ENCODE peak calls at places on chromosomes 16 and 17, in four cellular contexts. One of them, this sample, is unnamed.

GRCh38 chr17:48545022-48545376 is at the start of gene HOXB2:
- DNase-seq in H9: no peak
- DNase-seq in mesendoderm: no peak
- DNase-seq in H1: no peak
- DNase-seq in this sample: peak; percentile 77

GRCh38 chr17:61805399-61805798 is 57.9 kb downstream of the BRIP1 start:
- DNase-seq in H9: no peak
- DNase-seq in mesendoderm: no peak
- DNase-seq in H1: no peak
- DNase-seq in this sample: peak; percentile 74

GRCh38 chr17:10171057-10171456 is 27.3 kb downstream of the GAS7 start:
- DNase-seq in H9: no peak
- DNase-seq in mesendoderm: no peak
- DNase-seq in H1: no peak
- DNase-seq in this sample: no peak

GRCh38 chr16:9932000-9932399 is 250.2 kb downstream of the GRIN2A start:
- DNase-seq in H9: no peak
- DNase-seq in mesendoderm: no peak
- DNase-seq in H1: no peak
- DNase-seq in this sample: no peak

GRCh38 chr17:72118588-72119279 is 2.1 kb upstream of the SOX9 start:
- DNase-seq in H9: peak; percentile 84
- DNase-seq in mesendoderm: peak; percentile 81
- DNase-seq in H1: peak; percentile 78
- DNase-seq in this sample: peak; percentile 88

GRCh38 chr17:4513113-4514032 is 14.7 kb downstream of the SPNS2 start:
- DNase-seq in H9: no peak
- DNase-seq in mesendoderm: no peak
- DNase-seq in H1: no peak
- DNase-seq in this sample: no peak

GRCh38 chr17:78925662-78926555 is 722 bp upstream of the TIMP2 start:
- DNase-seq in H9: peak; percentile 65
- DNase-seq in mesendoderm: peak; percentile 24
- DNase-seq in H1: peak; percentile 68
- DNase-seq in this sample: peak; percentile 87

GRCh38 chr16:89583895-89584644 is 8.5 kb downstream of the CPNE7 start:
- DNase-seq in H9: no peak
- DNase-seq in mesendoderm: no peak
- DNase-seq in H1: no peak
- DNase-seq in this sample: no peak

GRCh38 chr17:76645481-76645880 is 1.9 kb upstream of the ST6GALNAC1 start:
- DNase-seq in H9: no peak
- DNase-seq in mesendoderm: no peak
- DNase-seq in H1: no peak
- DNase-seq in this sample: no peak

GRCh38 chr17:76884995-76885896 is 17.0 kb downstream of the MGAT5B start:
- DNase-seq in H9: peak; percentile 65
- DNase-seq in mesendoderm: peak; percentile 48
- DNase-seq in H1: peak; percentile 61
- DNase-seq in this sample: no peak

GRCh38 chr16:84740596-84741071 is 40.8 kb downstream of the USP10 start:
- DNase-seq in H9: no peak
- DNase-seq in mesendoderm: no peak
- DNase-seq in H1: no peak
- DNase-seq in this sample: no peak

GRCh38 chr16:67736858-67737257 is 17.7 kb upstream of the GFOD2 start:
- DNase-seq in H9: no peak
- DNase-seq in mesendoderm: no peak
- DNase-seq in H1: no peak
- DNase-seq in this sample: no peak

GRCh38 chr17:68993112-68993511 is 37.9 kb upstream of the ABCA8 start:
- DNase-seq in H9: no peak
- DNase-seq in mesendoderm: no peak
- DNase-seq in H1: no peak
- DNase-seq in this sample: peak; percentile 38

GRCh38 chr17:2233441-2233947 is 70.1 kb downstream of the SMG6 start:
- DNase-seq in H9: no peak
- DNase-seq in mesendoderm: no peak
- DNase-seq in H1: no peak
- DNase-seq in this sample: peak; percentile 89

GRCh38 chr16:685967-686366 is 1.8 kb upstream of the JMJD8 start:
- DNase-seq in H9: peak; percentile 63
- DNase-seq in mesendoderm: no peak
- DNase-seq in H1: peak; percentile 78
- DNase-seq in this sample: peak; percentile 13

GRCh38 chr17:7217113-7217987 is 2.3 kb downstream of the DLG4 start:
- DNase-seq in H9: peak; percentile 75
- DNase-seq in mesendoderm: peak; percentile 88
- DNase-seq in H1: peak; percentile 68
- DNase-seq in this sample: peak; percentile 71

GRCh38 chr17:10135539-10136257 is 62.7 kb downstream of the GAS7 start:
- DNase-seq in H9: no peak
- DNase-seq in mesendoderm: no peak
- DNase-seq in H1: no peak
- DNase-seq in this sample: peak; percentile 56

GRCh38 chr16:48834576-48834975 is 224.6 kb upstream of the N4BP1 start:
- DNase-seq in H9: no peak
- DNase-seq in mesendoderm: peak; percentile 32
- DNase-seq in H1: no peak
- DNase-seq in this sample: no peak

GRCh38 chr16:47643610-47644009 is 182.5 kb downstream of the PHKB start:
- DNase-seq in H9: no peak
- DNase-seq in mesendoderm: peak; percentile 5
- DNase-seq in H1: no peak
- DNase-seq in this sample: no peak

GRCh38 chr16:30953511-30954124 is 3.9 kb upstream of the SETD1A start:
- DNase-seq in H9: peak; percentile 93
- DNase-seq in mesendoderm: peak; percentile 95
- DNase-seq in H1: peak; percentile 86
- DNase-seq in this sample: peak; percentile 71

GRCh38 chr17:66637491-66637890 is 197.4 kb upstream of the CACNG5 start:
- DNase-seq in H9: no peak
- DNase-seq in mesendoderm: no peak
- DNase-seq in H1: no peak
- DNase-seq in this sample: no peak

GRCh38 chr16:709651-710499 is 4.3 kb upstream of the FBXL16 start:
- DNase-seq in H9: peak; percentile 50
- DNase-seq in mesendoderm: peak; percentile 89
- DNase-seq in H1: no peak
- DNase-seq in this sample: peak; percentile 88

GRCh38 chr17:38921756-38922411 is 3.5 kb upstream of the LASP1NB start:
- DNase-seq in H9: no peak
- DNase-seq in mesendoderm: no peak
- DNase-seq in H1: peak; percentile 48
- DNase-seq in this sample: no peak

GRCh38 chr17:65181237-65182061 is 44.3 kb downstream of the RGS9 start:
- DNase-seq in H9: no peak
- DNase-seq in mesendoderm: no peak
- DNase-seq in H1: no peak
- DNase-seq in this sample: no peak

GRCh38 chr17:6343736-6344135 is 91.2 kb downstream of the AIPL1 start:
- DNase-seq in H9: no peak
- DNase-seq in mesendoderm: no peak
- DNase-seq in H1: no peak
- DNase-seq in this sample: no peak

GRCh38 chr17:37792787-37793186 is 47.9 kb upstream of the HNF1B start:
- DNase-seq in H9: no peak
- DNase-seq in mesendoderm: no peak
- DNase-seq in H1: no peak
- DNase-seq in this sample: peak; percentile 89

GRCh38 chr16:4511441-4512082 is 27.0 kb downstream of the CDIP1 start:
- DNase-seq in H9: peak; percentile 91
- DNase-seq in mesendoderm: peak; percentile 86
- DNase-seq in H1: peak; percentile 91
- DNase-seq in this sample: peak; percentile 39

GRCh38 chr16:4513881-4514280 is 24.7 kb downstream of the CDIP1 start:
- DNase-seq in H9: no peak
- DNase-seq in mesendoderm: no peak
- DNase-seq in H1: no peak
- DNase-seq in this sample: no peak

GRCh38 chr16:4512473-4512872 is 26.1 kb downstream of the CDIP1 start:
- DNase-seq in H9: no peak
- DNase-seq in mesendoderm: no peak
- DNase-seq in H1: no peak
- DNase-seq in this sample: peak; percentile 30

GRCh38 chr16:4514606-4515005 is 24.0 kb downstream of the CDIP1 start:
- DNase-seq in H9: no peak
- DNase-seq in mesendoderm: no peak
- DNase-seq in H1: no peak
- DNase-seq in this sample: no peak

DNA sequence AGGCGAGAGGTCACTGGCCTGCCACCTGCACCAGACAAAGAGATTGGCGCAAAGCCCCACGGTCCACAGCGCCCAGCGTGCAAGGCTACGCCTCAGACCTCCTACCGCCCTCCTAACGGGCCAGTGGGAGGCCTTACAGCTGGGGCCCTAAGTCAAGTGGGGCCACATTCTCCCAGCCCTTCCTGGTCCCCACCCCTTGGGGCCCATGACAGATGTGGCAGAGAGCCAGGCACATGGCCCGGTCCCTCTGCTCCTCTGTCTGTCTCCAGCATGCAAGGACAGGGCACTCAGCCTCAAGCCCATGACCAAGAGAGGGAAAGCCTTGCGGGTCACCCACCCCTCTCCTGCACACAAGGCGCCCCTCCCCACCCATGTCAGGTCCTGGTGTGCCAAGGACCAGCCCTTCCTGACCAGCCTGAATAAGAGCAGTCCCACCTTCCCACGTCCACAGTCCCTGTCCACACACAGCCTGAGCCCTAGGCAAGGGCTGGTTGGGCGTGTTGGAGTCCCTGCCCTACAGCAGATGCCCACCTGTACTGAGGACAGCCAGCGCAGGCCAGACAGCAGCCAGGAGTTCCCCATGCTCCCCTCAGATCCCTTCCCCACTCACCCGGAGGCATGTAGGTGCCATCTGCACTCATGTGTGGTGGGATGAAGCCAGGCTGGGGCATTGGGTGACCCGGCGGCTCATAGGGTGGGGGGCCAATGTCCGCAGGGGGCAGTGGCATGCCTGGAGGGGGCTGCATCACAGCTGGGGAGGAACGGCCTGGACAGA is 25.3 kb downstream of the CDIP1 start:
- DNase-seq in H9: no peak
- DNase-seq in mesendoderm: no peak
- DNase-seq in H1: no peak
- DNase-seq in this sample: no peak
- H3K56ac ChIP-seq in H9: no peak overlapping the region
- H3K56ac ChIP-seq in mesendoderm: no peak overlapping the region
- H3K56ac ChIP-seq in H1: no peak overlapping the region
- H3K56ac ChIP-seq in this sample: no peak overlapping the region

GRCh38 chr17:80869476-80869875 is 122.2 kb upstream of the CHMP6 start:
- DNase-seq in H9: no peak
- DNase-seq in mesendoderm: no peak
- DNase-seq in H1: no peak
- DNase-seq in this sample: no peak

GRCh38 chr17:80871341-80871740 is 120.3 kb upstream of the CHMP6 start:
- DNase-seq in H9: no peak
- DNase-seq in mesendoderm: no peak
- DNase-seq in H1: no peak
- DNase-seq in this sample: no peak

GRCh38 chr17:80870401-80870800 is 121.2 kb upstream of the CHMP6 start:
- DNase-seq in H9: no peak
- DNase-seq in mesendoderm: no peak
- DNase-seq in H1: no peak
- DNase-seq in this sample: no peak

GRCh38 chr17:80866050-80866793 is 125.4 kb upstream of the CHMP6 start:
- DNase-seq in H9: peak; percentile 76
- DNase-seq in mesendoderm: peak; percentile 62
- DNase-seq in H1: peak; percentile 83
- DNase-seq in this sample: peak; percentile 69

GRCh38 chr17:80868022-80868609 is 123.5 kb upstream of the CHMP6 start:
- DNase-seq in H9: no peak
- DNase-seq in mesendoderm: no peak
- DNase-seq in H1: no peak
- DNase-seq in this sample: no peak
- H3K56ac ChIP-seq in H9: no peak overlapping the region
- H3K56ac ChIP-seq in mesendoderm: no peak overlapping the region
- H3K56ac ChIP-seq in H1: no peak overlapping the region
- H3K56ac ChIP-seq in this sample: no peak overlapping the region

GRCh38 chr16:3475604-3476375 is 19.5 kb downstream of the C16orf90 start:
- DNase-seq in H9: no peak
- DNase-seq in mesendoderm: no peak
- DNase-seq in H1: no peak
- DNase-seq in this sample: no peak
- H3K56ac ChIP-seq in H9: no peak overlapping the region
- H3K56ac ChIP-seq in mesendoderm: no peak overlapping the region
- H3K56ac ChIP-seq in H1: no peak overlapping the region
- H3K56ac ChIP-seq in this sample: no peak overlapping the region

GRCh38 chr17:82577300-82577699 is 57.8 kb downstream of the FOXK2 start:
- DNase-seq in H9: no peak
- DNase-seq in mesendoderm: no peak
- DNase-seq in H1: no peak
- DNase-seq in this sample: no peak
- H3K56ac ChIP-seq in H9: no peak overlapping the region
- H3K56ac ChIP-seq in mesendoderm: no peak overlapping the region
- H3K56ac ChIP-seq in H1: no peak overlapping the region
- H3K56ac ChIP-seq in this sample: no peak overlapping the region

This sample was measured in IMR-90.